ENCODE peak calls at places on chromosomes 1 and 21, in six cellular contexts. U is fibroblast of lung; A is aorta; Q is right lobe of liver; N is transverse colon; C is effector memory CD4-positive, alpha-beta T cell. Y is an unnamed sample.

GRCh38 chr1:230043102-230043501 is 23.9 kb upstream of the GALNT2 start:
- DNase-seq in A (no peak), U (no peak), Q (no peak), N (no peak), C (no peak), Y (no peak)

GRCh38 chr1:200029035-200029623 is 1.6 kb downstream of the NR5A2 start:
- DNase-seq in Q (peak; percentile 74), N (peak; percentile 59), A (no peak), C (no peak), U (peak; percentile 41), Y (no peak)

GRCh38 chr1:150872572-150872971 is 3.8 kb downstream of the ARNT start:
- DNase-seq in A (no peak), C (no peak), N (no peak), U (no peak), Q (no peak), Y (no peak)

GRCh38 chr21:35256468-35256988 is 207.4 kb upstream of the RUNX1 start:
- DNase-seq in N (peak; percentile 78), U (peak; percentile 99), A (peak; percentile 91), Q (peak; percentile 48), C (no peak), Y (no peak)

GRCh38 chr1:87333692-87334347 is 5.1 kb downstream of the LMO4 start:
- DNase-seq in A (no peak), U (peak; percentile 44), Q (no peak), C (no peak), N (no peak), Y (no peak)

GRCh38 chr1:150567717-150568561 is 11.5 kb downstream of the MCL1 start:
- DNase-seq in Q (peak; percentile 89), U (peak; percentile 99), C (no peak), N (peak; percentile 84), A (peak; percentile 93), Y (no peak)

GRCh38 chr21:42193131-42193671 is 25.7 kb upstream of the ABCG1 start:
- DNase-seq in A (no peak), U (no peak), N (no peak), Q (no peak), C (peak; percentile 55), Y (peak; percentile 66)

GRCh38 chr1:85407978-85408377 is 57.0 kb downstream of the DDAH1 start:
- DNase-seq in Q (no peak), C (no peak), U (no peak), N (no peak), A (no peak), Y (no peak)

GRCh38 chr1:183953031-183953430 is 84.5 kb downstream of the COLGALT2 start:
- DNase-seq in A (no peak), U (peak; percentile 11), N (no peak), Q (no peak), C (no peak), Y (no peak)

GRCh38 chr21:44054710-44055109 is 42.6 kb downstream of the TRAPPC10 start:
- DNase-seq in U (peak; percentile 18), Q (no peak), A (no peak), C (no peak), N (no peak), Y (no peak)

GRCh38 chr1:66437136-66437401 is 96.9 kb upstream of the SGIP1 start:
- DNase-seq in N (no peak), U (no peak), Q (no peak), C (no peak), A (no peak), Y (no peak)

GRCh38 chr1:66436378-66437135 is 97.4 kb upstream of the SGIP1 start:
- DNase-seq in C (no peak), N (no peak), U (peak; percentile 45), Q (no peak), A (no peak), Y (peak; percentile 19)

GRCh38 chr1:66431999-66432398 is 102.0 kb upstream of the SGIP1 start:
- DNase-seq in N (no peak), Q (no peak), C (no peak), U (no peak), A (no peak), Y (no peak)

GRCh38 chr1:66435541-66435940 is 98.4 kb upstream of the SGIP1 start:
- DNase-seq in Q (no peak), C (no peak), A (no peak), N (no peak), U (no peak), Y (no peak)

DNA sequence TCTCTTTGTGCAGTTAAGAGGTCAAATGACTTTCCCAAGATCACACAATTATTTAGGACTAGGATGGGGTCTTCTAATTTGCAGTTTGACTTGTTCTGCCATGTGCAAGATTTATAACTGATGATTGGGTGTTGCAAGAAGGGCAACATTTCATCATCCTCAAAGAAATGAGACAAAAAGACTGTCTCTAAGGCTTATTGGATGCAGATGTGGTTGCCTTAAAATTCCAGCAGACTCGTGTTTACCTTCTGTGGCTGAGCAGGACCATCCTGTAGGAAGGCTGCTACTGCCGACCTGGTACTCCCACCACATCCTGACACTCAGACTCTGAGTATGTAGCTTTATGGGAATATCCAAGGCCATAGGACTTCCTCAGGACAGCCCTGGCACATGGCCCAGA is 99.9 kb upstream of the SGIP1 start:
- DNase-seq in C (no peak), U (no peak), Q (no peak), N (no peak), A (no peak), Y (no peak)
- H3K4me1 ChIP-seq in C (no peaks in the 10 kb centered on the region), U (no peaks in the 10 kb centered on the region), Q (no peaks in the 10 kb centered on the region), N (no peaks in the 10 kb centered on the region), A (no peaks in the 10 kb centered on the region), Y (no peaks in the 10 kb centered on the region)

GRCh38 chr1:153550398-153550758 is 1.3 kb upstream of the S100A3 start:
- DNase-seq in A (no peak), U (no peak), N (no peak), C (no peak), Q (no peak), Y (no peak)
- H3K4me1 ChIP-seq in A (no peaks in the 10 kb centered on the region), U (peaks cover 48% of the 10 kb centered on the region), N (peaks cover 31% of the 10 kb centered on the region), C (peaks cover 11% of the 10 kb centered on the region), Q (no peaks in the 10 kb centered on the region), Y (peaks cover 23% of the 10 kb centered on the region)

GRCh38 chr1:91777196-91777595 is 108.8 kb downstream of the TGFBR3 start:
- DNase-seq in U (no peak), A (no peak), C (no peak), Q (no peak), N (no peak), Y (no peak)
- H3K4me1 ChIP-seq in U (peaks cover 7% of the 10 kb centered on the region), A (no peaks in the 10 kb centered on the region), C (no peaks in the 10 kb centered on the region), Q (no peaks in the 10 kb centered on the region), N (no peaks in the 10 kb centered on the region), Y (peaks cover 4% of the 10 kb centered on the region)

GRCh38 chr1:3659093-3659492 is 6.8 kb downstream of the TP73 start:
- DNase-seq in Q (no peak), U (no peak), N (no peak), A (peak; percentile 51), C (no peak), Y (no peak)

GRCh38 chr1:3656450-3657095 is 4.3 kb downstream of the TP73 start:
- DNase-seq in N (no peak), Q (peak; percentile 22), C (no peak), U (no peak), A (peak; percentile 25), Y (no peak)

GRCh38 chr1:3657096-3657475 is 4.8 kb downstream of the TP73 start:
- DNase-seq in N (no peak), U (no peak), Q (peak; percentile 35), A (peak; percentile 44), C (no peak), Y (no peak)

GRCh38 chr1:3658231-3658615 is 5.9 kb downstream of the TP73 start:
- DNase-seq in C (no peak), N (no peak), U (no peak), A (peak; percentile 51), Q (no peak), Y (no peak)

GRCh38 chr1:3657578-3658230 is 5.4 kb downstream of the TP73 start:
- DNase-seq in C (no peak), A (peak; percentile 55), U (no peak), N (no peak), Q (peak; percentile 31), Y (no peak)
- H3K4me1 ChIP-seq in C (peaks cover 3% of the 10 kb centered on the region), A (no peaks in the 10 kb centered on the region), U (no peaks in the 10 kb centered on the region), N (no peaks in the 10 kb centered on the region), Q (no peaks in the 10 kb centered on the region), Y (no peaks in the 10 kb centered on the region)

GRCh38 chr1:235947989-235948388 is 81.3 kb upstream of the LYST start:
- DNase-seq in U (peak; percentile 26), C (no peak), N (no peak), Q (peak; percentile 43), A (no peak), Y (no peak)
- H3K4me1 ChIP-seq in U (peaks cover 12% of the 10 kb centered on the region), C (peaks cover 2% of the 10 kb centered on the region), N (no peaks in the 10 kb centered on the region), Q (no peaks in the 10 kb centered on the region), A (no peaks in the 10 kb centered on the region), Y (peaks cover 3% of the 10 kb centered on the region)

GRCh38 chr1:63793741-63794240 is 20.0 kb downstream of the ROR1 start:
- DNase-seq in C (no peak), U (no peak), A (no peak), N (no peak), Q (no peak), Y (no peak)

GRCh38 chr1:63794354-63794753 is 20.5 kb downstream of the ROR1 start:
- DNase-seq in A (no peak), U (no peak), C (no peak), Q (no peak), N (no peak), Y (no peak)

GRCh38 chr1:63790989-63791388 is 17.2 kb downstream of the ROR1 start:
- DNase-seq in C (no peak), Q (no peak), N (no peak), U (no peak), A (no peak), Y (no peak)

GRCh38 chr1:63789856-63790605 is 16.2 kb downstream of the ROR1 start:
- DNase-seq in N (no peak), A (no peak), U (no peak), C (no peak), Q (no peak), Y (no peak)

DNA sequence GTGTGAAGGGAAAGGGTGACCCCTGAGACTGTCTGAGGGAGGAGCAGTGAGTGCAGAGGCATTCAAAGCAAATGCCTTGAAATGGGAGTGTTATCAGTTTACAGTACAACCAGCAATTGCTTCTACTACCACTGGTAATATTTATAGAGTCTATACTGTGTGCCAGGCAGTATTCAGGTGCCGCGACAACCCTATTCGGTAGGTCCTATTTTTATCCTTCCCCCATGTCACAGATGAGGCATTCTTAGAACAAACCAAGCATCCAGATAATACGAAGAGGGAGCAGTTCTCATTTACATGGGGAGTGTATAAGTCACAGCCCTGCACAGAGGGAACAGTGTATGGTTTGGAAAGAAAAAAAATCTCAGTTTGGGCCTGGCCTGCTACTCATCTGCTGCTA is 18.3 kb downstream of the ROR1 start:
- DNase-seq in U (no peak), Q (no peak), A (no peak), C (no peak), N (no peak), Y (no peak)
- H3K4me1 ChIP-seq in U (peaks cover 2% of the 10 kb centered on the region), Q (no peaks in the 10 kb centered on the region), A (no peaks in the 10 kb centered on the region), C (no peaks in the 10 kb centered on the region), N (no peaks in the 10 kb centered on the region), Y (no peaks in the 10 kb centered on the region)

Y was measured in CD8-positive, alpha-beta memory T cell.